ENCODE peak calls at places on chromosomes 5 and 9, in seven cellular contexts. One of them, this sample, is unnamed.

GRCh38 chr9:121286973-121287721 is 19.2 kb downstream of the GSN start:
- DNase-seq in A549: peak; percentile 96
- DNase-seq in uterus: peak; percentile 94
- DNase-seq in endothelial cell: peak; percentile 59
- DNase-seq in B cell: no peak
- DNase-seq in AG04450: peak; percentile 80
- DNase-seq in body of pancreas: peak; percentile 86
- DNase-seq in this sample: peak; percentile 92

GRCh38 chr5:119878712-119879111 is 249.4 kb downstream of the FAM170A start:
- DNase-seq in B cell: no peak
- DNase-seq in endothelial cell: no peak
- DNase-seq in A549: no peak
- DNase-seq in uterus: no peak
- DNase-seq in AG04450: no peak
- DNase-seq in body of pancreas: no peak
- DNase-seq in this sample: no peak

GRCh38 chr5:154298060-154298459 is 107.5 kb downstream of the GALNT10 start:
- DNase-seq in endothelial cell: no peak
- DNase-seq in AG04450: no peak
- DNase-seq in A549: no peak
- DNase-seq in B cell: peak; percentile 52
- DNase-seq in body of pancreas: no peak
- DNase-seq in uterus: no peak
- DNase-seq in this sample: peak; percentile 3

GRCh38 chr5:39076757-39077475 is 2.7 kb upstream of the RICTOR start:
- DNase-seq in uterus: no peak
- DNase-seq in body of pancreas: no peak
- DNase-seq in B cell: no peak
- DNase-seq in A549: peak; percentile 70
- DNase-seq in AG04450: no peak
- DNase-seq in endothelial cell: no peak
- DNase-seq in this sample: no peak

GRCh38 chr5:143213851-143214363 is 189.6 kb downstream of the NR3C1 start:
- DNase-seq in AG04450: no peak
- DNase-seq in body of pancreas: no peak
- DNase-seq in uterus: no peak
- DNase-seq in B cell: no peak
- DNase-seq in endothelial cell: no peak
- DNase-seq in A549: no peak
- DNase-seq in this sample: no peak

GRCh38 chr9:119961774-119962408 is 592.7 kb upstream of the BRINP1 start:
- DNase-seq in A549: peak; percentile 56
- DNase-seq in B cell: no peak
- DNase-seq in AG04450: no peak
- DNase-seq in body of pancreas: peak; percentile 36
- DNase-seq in uterus: no peak
- DNase-seq in endothelial cell: peak; percentile 80
- DNase-seq in this sample: no peak

GRCh38 chr5:173925449-173926071 is 37.4 kb downstream of the CPEB4 start:
- DNase-seq in B cell: peak; percentile 47
- DNase-seq in uterus: no peak
- DNase-seq in body of pancreas: no peak
- DNase-seq in A549: peak; percentile 69
- DNase-seq in endothelial cell: peak; percentile 51
- DNase-seq in AG04450: no peak
- DNase-seq in this sample: no peak

GRCh38 chr5:166625210-166625865 is 1666.1 kb upstream of the WWC1 start:
- DNase-seq in A549: no peak
- DNase-seq in body of pancreas: no peak
- DNase-seq in endothelial cell: no peak
- DNase-seq in AG04450: no peak
- DNase-seq in uterus: no peak
- DNase-seq in B cell: no peak
- DNase-seq in this sample: no peak

GRCh38 chr5:170420809-170421412 is 31.7 kb upstream of the KCNMB1 start:
- DNase-seq in endothelial cell: peak; percentile 76
- DNase-seq in AG04450: peak; percentile 36
- DNase-seq in uterus: peak; percentile 73
- DNase-seq in body of pancreas: peak; percentile 58
- DNase-seq in A549: peak; percentile 71
- DNase-seq in B cell: peak; percentile 56
- DNase-seq in this sample: no peak

GRCh38 chr5:101942321-101942882 is 353.7 kb downstream of the SLCO4C1 start:
- DNase-seq in uterus: no peak
- DNase-seq in A549: peak; percentile 45
- DNase-seq in AG04450: no peak
- DNase-seq in body of pancreas: peak; percentile 45
- DNase-seq in endothelial cell: peak; percentile 49
- DNase-seq in B cell: no peak
- DNase-seq in this sample: no peak

GRCh38 chr9:137836831-137837241 is 40.7 kb upstream of the CACNA1B start:
- DNase-seq in uterus: no peak
- DNase-seq in B cell: no peak
- DNase-seq in body of pancreas: no peak
- DNase-seq in endothelial cell: no peak
- DNase-seq in AG04450: no peak
- DNase-seq in A549: no peak
- DNase-seq in this sample: no peak
- TF ChIP-seq CTCF in uterus: no peak
- TF ChIP-seq CTCF in B cell: no peak
- TF ChIP-seq CTCF in body of pancreas: no peak
- TF ChIP-seq CTCF in endothelial cell: no peak
- TF ChIP-seq CTCF in AG04450: no peak
- TF ChIP-seq CTCF in A549: no peak
- TF ChIP-seq CTCF in this sample: no peak

GRCh38 chr5:956941-957729 is 51.5 kb upstream of the NKD2 start:
- DNase-seq in AG04450: peak; percentile 72
- DNase-seq in body of pancreas: peak; percentile 50
- DNase-seq in uterus: no peak
- DNase-seq in A549: peak; percentile 66
- DNase-seq in endothelial cell: peak; percentile 35
- DNase-seq in B cell: no peak
- DNase-seq in this sample: peak; percentile 87
- TF ChIP-seq CTCF in AG04450: peak; percentile 50
- TF ChIP-seq CTCF in body of pancreas: no peak
- TF ChIP-seq CTCF in uterus: no peak
- TF ChIP-seq CTCF in A549: no peak
- TF ChIP-seq CTCF in endothelial cell: peak; percentile 55
- TF ChIP-seq CTCF in B cell: no peak
- TF ChIP-seq CTCF in this sample: peak; percentile 61

GRCh38 chr5:1763960-1764605 is 35.6 kb downstream of the MRPL36 start:
- DNase-seq in A549: no peak
- DNase-seq in AG04450: no peak
- DNase-seq in B cell: no peak
- DNase-seq in endothelial cell: no peak
- DNase-seq in uterus: no peak
- DNase-seq in body of pancreas: peak; percentile 4
- DNase-seq in this sample: peak; percentile 73
- TF ChIP-seq CTCF in A549: peak; percentile 10
- TF ChIP-seq CTCF in AG04450: no peak
- TF ChIP-seq CTCF in B cell: no peak
- TF ChIP-seq CTCF in endothelial cell: no peak
- TF ChIP-seq CTCF in uterus: peak; percentile 0
- TF ChIP-seq CTCF in body of pancreas: no peak
- TF ChIP-seq CTCF in this sample: no peak

GRCh38 chr5:78157001-78157400 is 137.5 kb downstream of the AP3B1 start:
- DNase-seq in A549: no peak
- DNase-seq in uterus: no peak
- DNase-seq in B cell: no peak
- DNase-seq in AG04450: no peak
- DNase-seq in endothelial cell: no peak
- DNase-seq in body of pancreas: no peak
- DNase-seq in this sample: no peak

GRCh38 chr5:78162253-78162862 is 132.1 kb downstream of the AP3B1 start:
- DNase-seq in endothelial cell: peak; percentile 31
- DNase-seq in uterus: no peak
- DNase-seq in B cell: no peak
- DNase-seq in AG04450: no peak
- DNase-seq in body of pancreas: no peak
- DNase-seq in A549: peak; percentile 57
- DNase-seq in this sample: no peak
- TF ChIP-seq CTCF in endothelial cell: peak; percentile 32
- TF ChIP-seq CTCF in uterus: no peak
- TF ChIP-seq CTCF in B cell: peak; percentile 86
- TF ChIP-seq CTCF in AG04450: peak; percentile 60
- TF ChIP-seq CTCF in body of pancreas: peak; percentile 35
- TF ChIP-seq CTCF in A549: peak; percentile 69
- TF ChIP-seq CTCF in this sample: peak; percentile 56

GRCh38 chr9:19408693-19409405 is at the start of gene ACER2:
- DNase-seq in AG04450: peak; percentile 59
- DNase-seq in endothelial cell: peak; percentile 97
- DNase-seq in B cell: peak; percentile 95
- DNase-seq in A549: peak; percentile 90
- DNase-seq in body of pancreas: peak; percentile 95
- DNase-seq in uterus: peak; percentile 92
- DNase-seq in this sample: peak; percentile 96
- TF ChIP-seq CTCF in AG04450: peak; percentile 20
- TF ChIP-seq CTCF in endothelial cell: no peak
- TF ChIP-seq CTCF in B cell: no peak
- TF ChIP-seq CTCF in A549: no peak
- TF ChIP-seq CTCF in body of pancreas: peak; percentile 5
- TF ChIP-seq CTCF in uterus: no peak
- TF ChIP-seq CTCF in this sample: peak; percentile 41

GRCh38 chr5:139903805-139904565 is 108.4 kb downstream of the PSD2 start:
- DNase-seq in A549: no peak
- DNase-seq in AG04450: no peak
- DNase-seq in uterus: no peak
- DNase-seq in B cell: no peak
- DNase-seq in endothelial cell: peak; percentile 35
- DNase-seq in body of pancreas: no peak
- DNase-seq in this sample: no peak
- TF ChIP-seq CTCF in A549: no peak
- TF ChIP-seq CTCF in AG04450: no peak
- TF ChIP-seq CTCF in uterus: no peak
- TF ChIP-seq CTCF in B cell: no peak
- TF ChIP-seq CTCF in endothelial cell: no peak
- TF ChIP-seq CTCF in body of pancreas: no peak
- TF ChIP-seq CTCF in this sample: no peak

This sample was measured in osteocyte.